ENCODE peak calls at places on chromosomes 5 and 9, in four cellular contexts. K is fibroblast of mammary gland, J is lower leg skin, E is tibial artery. V is an unnamed sample.

GRCh38 chr5:6734243-6734695 is 21.0 kb downstream of the TENT4A start:
- DNase-seq in K (no peak), E (peak), J (no peak), V (no peak)

GRCh38 chr9:107597743-107598217 is 108.2 kb upstream of the KLF4 start:
- DNase-seq in K (no peak), J (no peak), E (no peak), V (no peak)

GRCh38 chr5:88672644-88673493 is 210.1 kb downstream of the MEF2C start:
- DNase-seq in E (no peak), K (no peak), J (no peak), V (peak)

GRCh38 chr9:129500166-129500862 is 120.6 kb downstream of the C9orf50 start:
- DNase-seq in E (peak), J (no peak), K (peak), V (peak)

GRCh38 chr5:149406203-149406978 is 27.3 kb upstream of the IL17B start:
- DNase-seq in K (peak), E (peak), J (no peak), V (peak)

GRCh38 chr9:119963798-119964372 is 594.6 kb upstream of the BRINP1 start:
- DNase-seq in J (no peak), K (peak), E (no peak), V (peak)

GRCh38 chr9:14895806-14896205 is 14.4 kb downstream of the FREM1 start:
- DNase-seq in K (peak), J (no peak), E (no peak), V (no peak)

GRCh38 chr5:169335806-169336205 is 34.9 kb upstream of the SLIT3 start:
- DNase-seq in K (no peak), J (no peak), E (no peak), V (no peak)

GRCh38 chr9:83932001-83932400 is 10.8 kb upstream of the KIF27 start:
- DNase-seq in J (no peak), E (no peak), K (no peak), V (no peak)

GRCh38 chr5:133861161-133861737 is 107.2 kb downstream of the C5orf15 start:
- DNase-seq in K (no peak), E (peak), J (peak), V (no peak)

GRCh38 chr5:7714119-7714518 is 136.8 kb downstream of the CFAP90 start:
- DNase-seq in K (peak), J (no peak), E (no peak), V (peak)

GRCh38 chr5:130488252-130488651 is 584.0 kb downstream of the CHSY3 start:
- DNase-seq in E (no peak), J (no peak), K (no peak), V (no peak)

GRCh38 chr5:115948013-115948605 is 14.2 kb upstream of the LVRN start:
- DNase-seq in K (peak), E (no peak), J (no peak), V (no peak)

GRCh38 chr9:125986966-125987365 is 239.8 kb downstream of the PBX3 start:
- DNase-seq in K (no peak), E (peak), J (peak), V (no peak)

GRCh38 chr9:110251212-110251611 is 5.1 kb downstream of the TXN start:
- DNase-seq in J (no peak), K (no peak), E (no peak), V (no peak)

GRCh38 chr5:81393783-81394718 is at the start of gene ACOT12:
- DNase-seq in K (peak), E (no peak), J (no peak), V (peak)

GRCh38 chr5:73945505-73945904 is 319.5 kb downstream of the ARHGEF28 start:
- DNase-seq in E (no peak), K (no peak), J (no peak), V (no peak)

GRCh38 chr5:172870261-172870806 is 36.3 kb downstream of the ERGIC1 start:
- DNase-seq in E (no peak), K (peak), J (no peak), V (peak)

GRCh38 chr5:180136661-180137381 is 65.3 kb upstream of the RNF130 start:
- DNase-seq in K (no peak), J (peak), E (no peak), V (no peak)

DNA sequence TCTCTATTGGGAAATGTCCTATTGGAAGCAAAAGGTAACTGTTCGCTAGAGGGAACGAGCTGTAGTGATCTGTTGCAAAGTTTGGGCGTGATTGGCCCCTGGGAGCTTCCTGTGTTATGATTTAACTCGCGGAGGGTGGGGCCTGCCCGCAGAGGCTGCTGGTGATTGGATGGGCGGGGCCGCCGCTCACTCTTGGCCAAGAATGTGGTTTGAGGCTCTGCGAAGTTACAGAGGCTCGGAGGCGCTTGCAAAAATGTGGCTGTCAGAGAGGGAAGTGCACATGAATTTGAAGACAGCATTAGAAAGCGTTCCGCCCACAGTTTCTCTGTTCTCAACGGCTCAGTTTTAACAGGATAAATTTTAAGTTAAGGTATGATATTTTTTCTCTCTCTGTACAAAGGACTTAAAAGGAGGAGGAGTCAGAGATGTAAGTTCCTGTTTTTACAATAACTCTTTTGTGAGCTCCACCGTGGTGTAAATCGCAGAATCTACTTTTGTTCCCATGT is 46.9 kb downstream of the CNTRL start:
- DNase-seq in J (peak), E (peak), K (peak), V (peak)
- TF ChIP-seq CTCF in J (no peak), E (peak), K (peak), V (peak)

GRCh38 chr5:150438873-150439546 is 10.5 kb downstream of the RPS14 start:
- DNase-seq in E (no peak), J (no peak), K (peak), V (peak)
- TF ChIP-seq CTCF in E (peak), J (no peak), K (peak), V (peak)

GRCh38 chr9:21995652-21996275 is 1.2 kb downstream of the CDKN2B-AS1 start:
- DNase-seq in J (peak), E (peak), K (peak), V (peak)
- TF ChIP-seq CTCF in J (no peak), E (peak), K (peak), V (peak)

DNA sequence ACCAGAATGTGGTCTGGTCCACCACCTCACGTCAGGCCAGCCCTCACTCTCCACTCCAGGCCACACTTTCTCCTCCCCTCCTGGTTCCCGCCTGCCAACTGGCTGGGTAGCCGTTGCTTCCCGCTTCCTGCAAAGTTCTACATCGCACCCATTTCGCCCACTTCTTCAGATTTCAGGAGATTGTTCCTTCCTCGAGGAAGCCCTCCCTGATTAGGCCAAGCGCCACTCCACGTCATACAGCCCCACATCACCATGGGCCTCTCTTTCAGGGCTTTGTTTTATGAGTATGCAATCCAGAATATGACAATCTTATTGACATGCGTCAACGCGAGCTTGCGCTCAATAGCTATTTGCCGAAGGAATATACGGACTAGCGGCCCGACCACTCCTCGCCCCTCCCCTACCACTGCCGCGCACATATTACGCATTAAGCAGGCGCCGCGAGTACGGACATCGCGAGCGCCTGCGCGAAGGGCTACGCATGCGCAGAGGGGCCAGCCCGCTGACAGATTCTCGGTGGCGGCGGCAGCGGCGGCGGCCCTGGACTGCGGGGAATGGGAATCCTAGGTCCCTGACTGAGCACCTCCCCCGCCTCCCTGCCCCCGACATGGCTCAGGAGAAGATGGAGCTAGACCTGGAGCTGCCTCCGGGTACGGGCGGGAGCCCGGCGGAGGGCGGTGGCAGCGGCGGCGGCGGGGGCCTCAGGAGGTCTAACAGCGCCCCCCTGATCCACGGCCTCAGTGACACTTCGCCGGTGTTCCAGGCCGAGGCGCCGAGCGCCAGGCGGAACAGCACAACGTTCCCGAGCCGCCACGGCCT is 74.7 kb downstream of the PIP5K1B start:
- DNase-seq in E (peak), K (peak), J (peak), V (peak)
- TF ChIP-seq CTCF in E (peak), K (no peak), J (no peak), V (peak)

DNA sequence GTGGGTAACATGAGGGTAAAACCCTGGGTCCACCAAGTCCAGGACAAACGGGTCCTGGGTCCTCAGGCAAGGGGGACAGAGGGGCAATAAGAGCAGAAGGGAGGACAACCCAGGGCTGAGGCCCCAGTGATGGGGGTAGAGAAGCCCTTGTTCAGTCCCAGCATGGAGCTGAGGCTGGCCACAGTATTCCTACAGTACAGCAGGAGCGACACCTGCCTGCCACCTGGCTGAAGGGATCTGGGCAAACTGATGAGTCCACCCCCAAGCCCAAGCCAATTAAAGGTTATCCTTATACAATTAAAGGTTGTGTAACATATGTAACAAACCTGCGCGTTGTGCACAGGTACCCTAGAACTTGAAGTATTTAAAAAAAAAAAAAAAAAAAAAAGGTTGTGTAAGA is 97.7 kb upstream of the LRRTM2 start:
- DNase-seq in E (peak), K (no peak), J (no peak), V (no peak)
- TF ChIP-seq CTCF in E (no peak), K (no peak), J (no peak), V (no peak)

V was measured in astrocyte of the spinal cord.